ENCODE peak calls at places on chromosomes 11 and 22, in six cellular contexts. One of them, this sample, is unnamed.

GRCh38 chr11:122668562-122669090 is 13.1 kb downstream of the UBASH3B start:
- DNase-seq in adrenal gland: no peak
- DNase-seq in H1: no peak
- DNase-seq in cardiac muscle cell: peak; percentile 23
- DNase-seq in A549: peak; percentile 35
- DNase-seq in lower lobe of right lung: no peak
- DNase-seq in this sample: peak; percentile 87

GRCh38 chr11:2768471-2769408 is 68.9 kb upstream of the KCNQ1OT1 start:
- DNase-seq in adrenal gland: peak; percentile 54
- DNase-seq in H1: no peak
- DNase-seq in cardiac muscle cell: peak; percentile 37
- DNase-seq in A549: peak; percentile 65
- DNase-seq in lower lobe of right lung: peak; percentile 30
- DNase-seq in this sample: no peak

GRCh38 chr22:37419916-37420655 is 7.2 kb downstream of the ELFN2 start:
- DNase-seq in adrenal gland: no peak
- DNase-seq in H1: peak; percentile 50
- DNase-seq in cardiac muscle cell: no peak
- DNase-seq in A549: no peak
- DNase-seq in lower lobe of right lung: no peak
- DNase-seq in this sample: no peak

GRCh38 chr11:117823294-117823940 is 1.1 kb downstream of the FXYD2 start:
- DNase-seq in adrenal gland: peak; percentile 24
- DNase-seq in H1: no peak
- DNase-seq in cardiac muscle cell: peak; percentile 29
- DNase-seq in A549: no peak
- DNase-seq in lower lobe of right lung: no peak
- DNase-seq in this sample: peak; percentile 21

GRCh38 chr11:15800121-15800800 is 556.1 kb downstream of the SOX6 start:
- DNase-seq in adrenal gland: peak; percentile 26
- DNase-seq in H1: no peak
- DNase-seq in cardiac muscle cell: peak; percentile 92
- DNase-seq in A549: no peak
- DNase-seq in lower lobe of right lung: peak; percentile 69
- DNase-seq in this sample: no peak

GRCh38 chr22:21074092-21074715 is 28.5 kb downstream of the LRRC74B start:
- DNase-seq in adrenal gland: peak; percentile 72
- DNase-seq in H1: no peak
- DNase-seq in cardiac muscle cell: peak; percentile 41
- DNase-seq in A549: peak; percentile 25
- DNase-seq in lower lobe of right lung: no peak
- DNase-seq in this sample: no peak

GRCh38 chr22:46171940-46172339 is 21.6 kb downstream of the PPARA start:
- DNase-seq in adrenal gland: no peak
- DNase-seq in H1: no peak
- DNase-seq in cardiac muscle cell: peak; percentile 78
- DNase-seq in A549: no peak
- DNase-seq in lower lobe of right lung: no peak
- DNase-seq in this sample: no peak

GRCh38 chr11:14312736-14313438 is 46.1 kb downstream of the RRAS2 start:
- DNase-seq in adrenal gland: no peak
- DNase-seq in H1: no peak
- DNase-seq in cardiac muscle cell: no peak
- DNase-seq in A549: no peak
- DNase-seq in lower lobe of right lung: no peak
- DNase-seq in this sample: no peak

GRCh38 chr11:5605849-5606248 is 9.4 kb downstream of the TRIM6 start:
- DNase-seq in adrenal gland: no peak
- DNase-seq in H1: no peak
- DNase-seq in cardiac muscle cell: peak; percentile 84
- DNase-seq in A549: no peak
- DNase-seq in lower lobe of right lung: no peak
- DNase-seq in this sample: peak; percentile 18

GRCh38 chr11:65437436-65438227 is 15.0 kb downstream of the NEAT1 start:
- DNase-seq in adrenal gland: peak; percentile 46
- DNase-seq in H1: no peak
- DNase-seq in cardiac muscle cell: peak; percentile 32
- DNase-seq in A549: no peak
- DNase-seq in lower lobe of right lung: no peak
- DNase-seq in this sample: no peak

GRCh38 chr11:69149646-69150045 is 6.1 kb upstream of the SMIM38 start:
- DNase-seq in adrenal gland: no peak
- DNase-seq in H1: no peak
- DNase-seq in cardiac muscle cell: no peak
- DNase-seq in A549: no peak
- DNase-seq in lower lobe of right lung: no peak
- DNase-seq in this sample: no peak

GRCh38 chr22:35135165-35135564 is 69.2 kb downstream of the ISX start:
- DNase-seq in adrenal gland: no peak
- DNase-seq in H1: no peak
- DNase-seq in cardiac muscle cell: no peak
- DNase-seq in A549: no peak
- DNase-seq in lower lobe of right lung: no peak
- DNase-seq in this sample: no peak

GRCh38 chr22:16957781-16958180 is 50.2 kb downstream of the GAB4 start:
- DNase-seq in adrenal gland: no peak
- DNase-seq in H1: no peak
- DNase-seq in cardiac muscle cell: no peak
- DNase-seq in A549: no peak
- DNase-seq in lower lobe of right lung: no peak
- DNase-seq in this sample: no peak

GRCh38 chr11:16612801-16613400 is 125.5 kb upstream of the C11orf58 start:
- DNase-seq in adrenal gland: no peak
- DNase-seq in H1: no peak
- DNase-seq in cardiac muscle cell: no peak
- DNase-seq in A549: no peak
- DNase-seq in lower lobe of right lung: no peak
- DNase-seq in this sample: no peak

GRCh38 chr11:47566166-47566546 is 757 bp downstream of the PTPMT1 start:
- DNase-seq in adrenal gland: no peak
- DNase-seq in H1: no peak
- DNase-seq in cardiac muscle cell: no peak
- DNase-seq in A549: no peak
- DNase-seq in lower lobe of right lung: peak; percentile 58
- DNase-seq in this sample: no peak

GRCh38 chr11:75150879-75151278 is at the start of gene SLCO2B1:
- DNase-seq in adrenal gland: no peak
- DNase-seq in H1: no peak
- DNase-seq in cardiac muscle cell: no peak
- DNase-seq in A549: no peak
- DNase-seq in lower lobe of right lung: no peak
- DNase-seq in this sample: no peak

GRCh38 chr11:75151346-75152047 is 590 bp downstream of the SLCO2B1 start:
- DNase-seq in adrenal gland: no peak
- DNase-seq in H1: no peak
- DNase-seq in cardiac muscle cell: no peak
- DNase-seq in A549: no peak
- DNase-seq in lower lobe of right lung: no peak
- DNase-seq in this sample: no peak

GRCh38 chr11:75152090-75152489 is 1.2 kb downstream of the SLCO2B1 start:
- DNase-seq in adrenal gland: no peak
- DNase-seq in H1: no peak
- DNase-seq in cardiac muscle cell: no peak
- DNase-seq in A549: no peak
- DNase-seq in lower lobe of right lung: no peak
- DNase-seq in this sample: no peak

GRCh38 chr11:75148436-75148983 is 2.4 kb upstream of the SLCO2B1 start:
- DNase-seq in adrenal gland: no peak
- DNase-seq in H1: no peak
- DNase-seq in cardiac muscle cell: no peak
- DNase-seq in A549: no peak
- DNase-seq in lower lobe of right lung: no peak
- DNase-seq in this sample: no peak

GRCh38 chr11:75150079-75150478 is 828 bp upstream of the SLCO2B1 start:
- DNase-seq in adrenal gland: no peak
- DNase-seq in H1: no peak
- DNase-seq in cardiac muscle cell: no peak
- DNase-seq in A549: no peak
- DNase-seq in lower lobe of right lung: no peak
- DNase-seq in this sample: no peak
- H3K4me1 ChIP-seq in adrenal gland: no peaks in the 10 kb centered on the region
- H3K4me1 ChIP-seq in H1: no peaks in the 10 kb centered on the region
- H3K4me1 ChIP-seq in cardiac muscle cell: peaks cover 15% of the 10 kb centered on the region
- H3K4me1 ChIP-seq in A549: no peaks in the 10 kb centered on the region
- H3K4me1 ChIP-seq in lower lobe of right lung: peaks cover 51% of the 10 kb centered on the region
- H3K4me1 ChIP-seq in this sample: peaks cover 15% of the 10 kb centered on the region

DNA sequence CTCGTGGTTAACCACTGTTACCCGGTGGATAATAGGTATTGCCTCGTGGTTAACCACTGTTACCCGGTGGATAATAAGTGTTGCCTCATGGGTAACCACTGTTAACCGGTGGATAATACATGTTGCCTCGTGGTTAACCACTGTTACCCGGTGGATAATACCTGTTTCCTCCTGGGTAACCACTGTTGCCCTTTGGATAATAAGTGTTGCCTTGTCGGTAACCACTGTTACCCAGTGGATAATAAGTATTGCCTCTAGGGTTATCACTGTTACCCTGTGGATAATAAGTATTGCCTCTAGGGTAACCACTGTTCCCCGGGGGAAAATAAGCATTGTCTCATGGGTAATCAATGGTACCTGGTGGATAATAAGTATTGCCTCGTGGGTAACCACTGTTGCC is 15.0 kb upstream of the NXPE4 start:
- DNase-seq in adrenal gland: no peak
- DNase-seq in H1: no peak
- DNase-seq in cardiac muscle cell: no peak
- DNase-seq in A549: no peak
- DNase-seq in lower lobe of right lung: no peak
- DNase-seq in this sample: no peak
- H3K9me3 ChIP-seq in adrenal gland: no peaks in the 10 kb centered on the region
- H3K9me3 ChIP-seq in H1: peaks cover 55% of the 10 kb centered on the region
- H3K9me3 ChIP-seq in cardiac muscle cell: peaks cover 2% of the 10 kb centered on the region
- H3K9me3 ChIP-seq in A549: no peaks in the 10 kb centered on the region
- H3K9me3 ChIP-seq in lower lobe of right lung: no peaks in the 10 kb centered on the region
- H3K9me3 ChIP-seq in this sample: peaks cover 27% of the 10 kb centered on the region

GRCh38 chr11:102598272-102598671 is 26.9 kb downstream of the MMP20 start:
- DNase-seq in adrenal gland: no peak
- DNase-seq in H1: no peak
- DNase-seq in cardiac muscle cell: no peak
- DNase-seq in A549: no peak
- DNase-seq in lower lobe of right lung: no peak
- DNase-seq in this sample: no peak
- H3K27ac ChIP-seq in adrenal gland: no peak overlapping the region
- H3K27ac ChIP-seq in H1: no peak overlapping the region
- H3K27ac ChIP-seq in cardiac muscle cell: no peak overlapping the region
- H3K27ac ChIP-seq in A549: peak overlapping the region; percentile 95
- H3K27ac ChIP-seq in lower lobe of right lung: no peak overlapping the region
- H3K27ac ChIP-seq in this sample: no peak overlapping the region

DNA sequence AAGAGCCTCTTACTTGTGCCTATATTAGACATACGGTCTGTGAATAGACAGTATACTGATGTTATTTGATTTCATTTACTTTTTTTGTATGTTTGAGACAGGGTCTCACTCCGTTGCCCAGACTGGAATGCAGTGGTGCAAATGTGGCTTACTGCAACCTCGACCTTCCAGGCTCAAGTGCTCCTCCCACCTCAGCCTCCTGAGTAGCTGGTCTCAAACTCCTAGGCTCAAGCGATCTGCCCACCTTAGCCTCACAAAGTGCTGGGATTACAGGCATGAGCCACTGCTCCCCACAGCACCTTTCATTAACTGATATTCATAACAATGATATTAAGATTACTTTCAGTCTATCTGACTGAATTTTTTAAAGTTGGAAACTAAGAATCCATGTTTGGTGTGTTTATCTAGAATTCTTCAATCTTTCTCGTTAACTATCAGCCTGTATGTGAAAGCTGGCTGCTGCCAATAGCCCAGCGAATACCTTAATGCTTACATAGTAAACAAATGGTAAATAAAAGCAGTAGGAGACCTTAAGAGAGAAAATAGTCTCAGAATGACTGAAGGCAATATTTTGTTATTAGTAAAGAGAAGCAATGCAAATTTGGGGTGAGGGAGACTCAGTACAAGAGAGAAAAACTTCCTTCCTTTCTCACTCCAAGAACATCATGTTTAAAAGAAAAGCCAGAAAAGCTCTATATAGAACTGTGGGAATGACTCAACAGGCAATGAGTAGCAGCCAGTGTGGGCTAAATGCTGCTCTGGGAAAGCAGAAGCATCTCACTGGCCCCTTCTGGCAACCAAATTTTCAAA is 101.9 kb downstream of the MRTFA start:
- DNase-seq in adrenal gland: no peak
- DNase-seq in H1: no peak
- DNase-seq in cardiac muscle cell: peak; percentile 57
- DNase-seq in A549: no peak
- DNase-seq in lower lobe of right lung: no peak
- DNase-seq in this sample: no peak
- H3K4me1 ChIP-seq in adrenal gland: peaks cover 23% of the 10 kb centered on the region
- H3K4me1 ChIP-seq in H1: no peaks in the 10 kb centered on the region
- H3K4me1 ChIP-seq in cardiac muscle cell: peaks cover 39% of the 10 kb centered on the region
- H3K4me1 ChIP-seq in A549: peaks cover 44% of the 10 kb centered on the region
- H3K4me1 ChIP-seq in lower lobe of right lung: peaks cover 45% of the 10 kb centered on the region
- H3K4me1 ChIP-seq in this sample: peaks cover 58% of the 10 kb centered on the region

DNA sequence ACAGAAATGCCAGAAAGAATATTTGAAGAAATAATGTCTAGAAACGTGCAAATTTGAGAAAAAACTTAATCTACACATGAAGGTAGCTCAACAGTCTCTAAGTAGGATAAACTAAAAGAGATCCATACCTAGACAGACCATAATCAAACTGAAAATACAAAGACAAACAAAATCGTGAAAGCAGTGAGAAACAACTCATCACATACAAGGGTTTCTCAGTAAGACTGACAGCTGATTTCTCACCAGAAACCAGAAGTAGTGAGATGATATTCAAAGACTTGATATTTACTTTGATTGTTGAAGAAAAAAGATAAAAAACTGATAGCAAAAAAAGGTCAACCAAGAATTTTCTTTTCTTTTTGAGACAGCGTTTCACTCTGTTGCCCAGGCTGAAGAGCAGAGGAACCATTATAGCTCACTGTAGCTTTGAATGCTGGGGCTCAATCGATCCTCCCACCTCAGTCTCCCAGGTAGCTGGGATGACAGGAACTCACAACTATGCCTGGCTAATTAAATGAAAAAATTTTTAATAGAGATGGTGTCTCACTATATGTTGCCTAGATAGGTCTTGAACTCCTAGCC is 17.4 kb downstream of the NPAT start:
- DNase-seq in adrenal gland: no peak
- DNase-seq in H1: no peak
- DNase-seq in cardiac muscle cell: no peak
- DNase-seq in A549: no peak
- DNase-seq in lower lobe of right lung: no peak
- DNase-seq in this sample: no peak
- H3K9me3 ChIP-seq in adrenal gland: no peaks in the 10 kb centered on the region
- H3K9me3 ChIP-seq in H1: no peaks in the 10 kb centered on the region
- H3K9me3 ChIP-seq in cardiac muscle cell: no peaks in the 10 kb centered on the region
- H3K9me3 ChIP-seq in A549: no peaks in the 10 kb centered on the region
- H3K9me3 ChIP-seq in lower lobe of right lung: peaks cover 8% of the 10 kb centered on the region
- H3K9me3 ChIP-seq in this sample: peaks cover 57% of the 10 kb centered on the region